ENCODE peak calls at places on chromosomes 3 and 15, in four cellular contexts. One of them, this sample, is unnamed. For H3K4me1, the result is how much of the 10 kb centered on the place peaks cover.

GRCh38 chr3:62803276-62803675 is 71.9 kb downstream of the CADPS start:
- DNase-seq in aorta: no peak
- DNase-seq in esophagus squamous epithelium: no peak
- DNase-seq in tibial artery: no peak
- DNase-seq in this sample: no peak

GRCh38 chr15:65386886-65387285 is 9.1 kb upstream of the IGDCC3 start:
- DNase-seq in aorta: peak
- DNase-seq in tibial artery: no peak
- DNase-seq in esophagus squamous epithelium: no peak
- DNase-seq in this sample: no peak

GRCh38 chr3:40078590-40078989 is 230.9 kb upstream of the EIF1B start:
- DNase-seq in tibial artery: no peak
- DNase-seq in esophagus squamous epithelium: no peak
- DNase-seq in aorta: no peak
- DNase-seq in this sample: no peak

GRCh38 chr15:98548172-98548971 is 100.0 kb upstream of the IGF1R start:
- DNase-seq in tibial artery: peak
- DNase-seq in aorta: peak
- DNase-seq in esophagus squamous epithelium: peak
- DNase-seq in this sample: peak

GRCh38 chr3:60841355-60841754 is 409.9 kb downstream of the FHIT start:
- DNase-seq in esophagus squamous epithelium: no peak
- DNase-seq in aorta: no peak
- DNase-seq in tibial artery: no peak
- DNase-seq in this sample: no peak

GRCh38 chr3:37453393-37454391 is 279.3 kb upstream of the LRRFIP2 start:
- DNase-seq in esophagus squamous epithelium: no peak
- DNase-seq in tibial artery: peak
- DNase-seq in aorta: peak
- DNase-seq in this sample: peak

GRCh38 chr3:45516829-45517228 is 77.7 kb upstream of the LIMD1 start:
- DNase-seq in tibial artery: no peak
- DNase-seq in esophagus squamous epithelium: no peak
- DNase-seq in aorta: no peak
- DNase-seq in this sample: no peak

GRCh38 chr3:100825574-100825973 is 116.3 kb downstream of the TFG start:
- DNase-seq in aorta: no peak
- DNase-seq in tibial artery: no peak
- DNase-seq in esophagus squamous epithelium: no peak
- DNase-seq in this sample: no peak

GRCh38 chr3:161163297-161163696 is 57.8 kb upstream of the NMD3 start:
- DNase-seq in esophagus squamous epithelium: no peak
- DNase-seq in tibial artery: no peak
- DNase-seq in aorta: no peak
- DNase-seq in this sample: no peak

GRCh38 chr3:123683755-123684154 is 98.9 kb upstream of the HACD2 start:
- DNase-seq in tibial artery: no peak
- DNase-seq in esophagus squamous epithelium: no peak
- DNase-seq in aorta: no peak
- DNase-seq in this sample: no peak
- H3K27ac ChIP-seq in tibial artery: peak
- H3K27ac ChIP-seq in esophagus squamous epithelium: peak
- H3K27ac ChIP-seq in aorta: no peak
- H3K27ac ChIP-seq in this sample: no peak

GRCh38 chr15:31012455-31012854 is 21.0 kb upstream of the MTMR10 start:
- DNase-seq in esophagus squamous epithelium: no peak
- DNase-seq in aorta: no peak
- DNase-seq in tibial artery: no peak
- DNase-seq in this sample: no peak
- H3K4me1 ChIP-seq in esophagus squamous epithelium: under half
- H3K4me1 ChIP-seq in aorta: under half
- H3K4me1 ChIP-seq in tibial artery: under half
- H3K4me1 ChIP-seq in this sample: under half

GRCh38 chr3:51966941-51967383 is 292 bp downstream of the PCBP4 start:
- DNase-seq in aorta: no peak
- DNase-seq in tibial artery: no peak
- DNase-seq in esophagus squamous epithelium: no peak
- DNase-seq in this sample: no peak
- H3K4me3 ChIP-seq in aorta: peak
- H3K4me3 ChIP-seq in tibial artery: peak
- H3K4me3 ChIP-seq in esophagus squamous epithelium: peak
- H3K4me3 ChIP-seq in this sample: peak

GRCh38 chr3:114400369-114400768 is 106.5 kb downstream of the TIGIT start:
- DNase-seq in aorta: no peak
- DNase-seq in esophagus squamous epithelium: no peak
- DNase-seq in tibial artery: no peak
- DNase-seq in this sample: no peak
- H3K27ac ChIP-seq in aorta: no peak
- H3K27ac ChIP-seq in esophagus squamous epithelium: no peak
- H3K27ac ChIP-seq in tibial artery: no peak
- H3K27ac ChIP-seq in this sample: no peak

GRCh38 chr3:140948460-140949249 is 7.0 kb downstream of the SLC25A36 start:
- DNase-seq in aorta: no peak
- DNase-seq in tibial artery: no peak
- DNase-seq in esophagus squamous epithelium: no peak
- DNase-seq in this sample: no peak
- H3K4me1 ChIP-seq in aorta: under half
- H3K4me1 ChIP-seq in tibial artery: under half
- H3K4me1 ChIP-seq in esophagus squamous epithelium: half or more
- H3K4me1 ChIP-seq in this sample: under half

DNA sequence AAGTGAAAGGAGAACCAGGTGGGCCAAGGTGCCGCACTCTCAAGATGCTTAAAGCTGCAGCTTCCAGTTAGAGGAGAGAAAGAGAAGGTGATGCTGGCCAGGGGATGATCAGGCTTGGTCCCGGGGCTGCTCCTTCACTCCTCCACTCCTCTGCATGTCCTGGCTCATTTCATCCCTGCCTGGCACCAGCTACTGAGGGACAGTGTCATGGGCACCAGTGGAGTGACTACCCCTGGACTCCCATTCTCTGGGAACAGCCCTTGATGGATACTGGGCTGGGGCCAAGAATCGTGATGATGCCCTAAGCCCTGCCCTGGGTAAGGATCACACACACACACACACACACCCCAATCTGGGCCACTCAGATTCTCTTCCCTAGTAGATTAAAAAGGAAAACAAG is 243.7 kb downstream of the UACA start:
- DNase-seq in aorta: no peak
- DNase-seq in tibial artery: no peak
- DNase-seq in esophagus squamous epithelium: no peak
- DNase-seq in this sample: no peak
- H3K4me3 ChIP-seq in aorta: no peak
- H3K4me3 ChIP-seq in tibial artery: no peak
- H3K4me3 ChIP-seq in esophagus squamous epithelium: no peak
- H3K4me3 ChIP-seq in this sample: no peak